ENCODE peak calls at places on chromosomes 7 and 10, in six cellular contexts. A, G, S, E, Y and L are unnamed samples.

GRCh38 chr7:14759785-14760184 is 142.8 kb downstream of the DGKB start:
- DNase-seq in E (no peak), Y (peak), S (no peak), G (no peak), A (no peak), L (no peak)

GRCh38 chr7:64541438-64542359 is 21.2 kb downstream of the ZNF680 start:
- DNase-seq in E (no peak), S (no peak), Y (peak), A (no peak), G (peak), L (no peak)

GRCh38 chr7:105718511-105718925 is 137.2 kb upstream of the EFCAB10 start:
- DNase-seq in S (no peak), A (no peak), G (no peak), E (no peak), Y (no peak), L (no peak)

GRCh38 chr7:151758994-151759540 is 117.8 kb downstream of the PRKAG2 start:
- DNase-seq in Y (no peak), A (no peak), S (no peak), G (no peak), E (no peak), L (no peak)

GRCh38 chr10:11881477-11882417 is 58.6 kb downstream of the PROSER2 start:
- DNase-seq in E (peak), Y (peak), G (no peak), A (no peak), S (peak), L (no peak)

GRCh38 chr10:91493313-91493712 is 83.2 kb downstream of the HECTD2 start:
- DNase-seq in G (no peak), E (no peak), S (peak), A (no peak), Y (peak), L (no peak)

GRCh38 chr7:85025312-85025756 is 161.5 kb downstream of the SEMA3D start:
- DNase-seq in E (peak), A (no peak), Y (no peak), S (no peak), G (peak), L (no peak)

GRCh38 chr7:135283959-135284638 is 50.5 kb downstream of the STRA8 start:
- DNase-seq in S (no peak), A (no peak), G (no peak), E (no peak), Y (no peak), L (no peak)

GRCh38 chr10:3249292-3249889 is 76.8 kb upstream of the PITRM1 start:
- DNase-seq in S (no peak), G (no peak), Y (no peak), A (no peak), E (no peak), L (no peak)

GRCh38 chr10:74738543-74738942 is 87.9 kb upstream of the KAT6B start:
- DNase-seq in S (no peak), G (no peak), A (no peak), Y (no peak), E (no peak), L (no peak)